ENCODE peak calls at places on chromosomes 13 and 19, in five cellular contexts. O is cardiac muscle cell, P is NCI-H1092 treated with DMSO at 0.1 percent for 48 hours, Q is G401, C is T-cell. Z is an unnamed sample.

GRCh38 chr13:110284809-110285519 is 22.0 kb downstream of the COL4A1 start:
- DNase-seq in O (no peak), P (no peak), Q (no peak), C (no peak), Z (no peak)

GRCh38 chr13:32430018-32430747 is 2.3 kb upstream of the N4BP2L1 start:
- DNase-seq in O (no peak), P (no peak), Q (no peak), C (no peak), Z (no peak)

GRCh38 chr19:40091205-40092129 is 724 bp upstream of the ZNF780A start:
- DNase-seq in O (no peak), P (no peak), Q (no peak), C (no peak), Z (no peak)

GRCh38 chr19:47507031-47507430 is 7.8 kb downstream of the NAPA start:
- DNase-seq in O (peak; percentile 32), P (no peak), Q (peak; percentile 95), C (no peak), Z (no peak)

GRCh38 chr19:53389591-53390377 is 5.2 kb upstream of the ZNF765 start:
- DNase-seq in O (no peak), P (peak; percentile 8), Q (peak; percentile 49), C (no peak), Z (no peak)

GRCh38 chr13:97339019-97339988 is 94.7 kb upstream of the RAP2A start:
- DNase-seq in O (peak; percentile 11), P (no peak), Q (peak; percentile 90), C (no peak), Z (no peak)

GRCh38 chr13:112184261-112184660 is 117.3 kb downstream of the SOX1 start:
- DNase-seq in O (no peak), P (no peak), Q (no peak), C (no peak), Z (no peak)

GRCh38 chr13:73677041-73677589 is 457.1 kb downstream of the KLF12 start:
- DNase-seq in O (no peak), P (no peak), Q (no peak), C (no peak), Z (peak; percentile 98)

GRCh38 chr19:58513213-58513693 is 1.5 kb upstream of the SLC27A5 start:
- DNase-seq in O (no peak), P (no peak), Q (no peak), C (no peak), Z (no peak)

GRCh38 chr13:93254775-93255174 is 28.2 kb downstream of the GPC6 start:
- DNase-seq in O (no peak), P (no peak), Q (no peak), C (no peak), Z (no peak)

GRCh38 chr13:113953561-113953960 is 20.3 kb downstream of the C13orf46 start:
- DNase-seq in O (no peak), P (no peak), Q (no peak), C (no peak), Z (no peak)

GRCh38 chr19:13026478-13026999 is 31.3 kb downstream of the NFIX start:
- DNase-seq in O (no peak), P (peak; percentile 64), Q (peak; percentile 56), C (no peak), Z (no peak)

GRCh38 chr13:111912453-111912866 is 154.5 kb upstream of the SOX1 start:
- DNase-seq in O (no peak), P (no peak), Q (no peak), C (no peak), Z (no peak)